ENCODE peak calls at places on chromosome 16, in nine cellular contexts. U, T, H, G, J, X, D, K and N are unnamed samples. For H3K9me3, the result is how much of the 10 kb centered on the place peaks cover.

GRCh38 chr16:67539271-67539670 is 10.6 kb downstream of the RIPOR1 start:
- DNase-seq in T (no peak), X (no peak), J (no peak), U (no peak), G (no peak), H (no peak), D (no peak), K (no peak), N (no peak)

GRCh38 chr16:50067290-50067853 is 1.6 kb downstream of the HEATR3 start:
- DNase-seq in K (peak), X (peak), H (no peak), G (no peak), D (no peak), U (no peak), T (peak), J (peak), N (peak)

GRCh38 chr16:65846210-65846602 is 520.3 kb upstream of the CDH5 start:
- DNase-seq in T (no peak), D (no peak), J (no peak), H (no peak), X (no peak), K (no peak), U (no peak), G (no peak), N (no peak)

GRCh38 chr16:50298591-50299507 is 32.5 kb downstream of the ADCY7 start:
- DNase-seq in X (peak), G (peak), D (peak), T (no peak), U (no peak), K (no peak), H (no peak), J (no peak), N (no peak)

GRCh38 chr16:49556252-49557069 is 182.9 kb downstream of the C16orf78 start:
- DNase-seq in J (peak), X (peak), T (peak), H (no peak), G (no peak), D (no peak), U (no peak), K (no peak), N (peak)

GRCh38 chr16:4115209-4115940 is 867 bp downstream of the ADCY9 start:
- DNase-seq in T (peak), D (peak), J (peak), U (peak), H (peak), K (peak), G (peak), X (peak), N (peak)

GRCh38 chr16:84502581-84502980 is 1.9 kb downstream of the MEAK7 start:
- DNase-seq in G (no peak), H (no peak), D (no peak), X (no peak), J (no peak), U (no peak), T (no peak), K (no peak), N (no peak)

GRCh38 chr16:89216315-89217137 is 977 bp upstream of the ZNF778 start:
- DNase-seq in X (peak), J (peak), U (peak), K (peak), T (peak), H (peak), D (peak), G (peak), N (peak)

DNA sequence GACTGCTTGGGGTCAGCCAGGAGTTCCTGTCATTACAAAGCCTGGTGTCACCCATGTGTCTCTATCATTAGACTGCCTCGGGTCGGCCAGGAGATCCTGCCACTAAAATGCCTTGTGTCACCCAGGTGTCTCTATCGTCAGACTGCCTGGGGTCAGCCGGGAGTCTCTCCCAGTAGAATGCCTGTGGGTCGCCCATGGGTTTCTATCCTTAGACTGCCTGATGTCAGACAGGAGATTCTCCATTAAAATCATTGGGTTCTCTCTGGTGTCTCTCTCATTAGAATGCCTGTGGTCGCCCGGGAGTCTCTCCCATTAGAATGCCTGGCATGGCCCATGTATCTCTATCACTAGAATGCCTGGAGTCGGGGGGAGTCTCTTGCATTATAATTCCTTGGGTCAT is 2231.0 kb downstream of the TP53TG3F start:
- DNase-seq in K (no peak), J (no peak), D (no peak), X (no peak), H (no peak), T (no peak), U (no peak), G (no peak), N (no peak)
- H3K9me3 ChIP-seq in K (under half), J (under half), D (under half), X (half or more), H (under half), T (under half), U (under half), G (under half), N (under half)

GRCh38 chr16:27386674-27387073 is 15.3 kb upstream of the IL21R start:
- DNase-seq in K (no peak), D (no peak), G (no peak), H (no peak), T (no peak), X (no peak), J (no peak), U (no peak), N (no peak)
- H3K9me3 ChIP-seq in K (under half), D (under half), G (under half), H (under half), T (under half), X (under half), J (under half), U (under half), N (under half)

DNA sequence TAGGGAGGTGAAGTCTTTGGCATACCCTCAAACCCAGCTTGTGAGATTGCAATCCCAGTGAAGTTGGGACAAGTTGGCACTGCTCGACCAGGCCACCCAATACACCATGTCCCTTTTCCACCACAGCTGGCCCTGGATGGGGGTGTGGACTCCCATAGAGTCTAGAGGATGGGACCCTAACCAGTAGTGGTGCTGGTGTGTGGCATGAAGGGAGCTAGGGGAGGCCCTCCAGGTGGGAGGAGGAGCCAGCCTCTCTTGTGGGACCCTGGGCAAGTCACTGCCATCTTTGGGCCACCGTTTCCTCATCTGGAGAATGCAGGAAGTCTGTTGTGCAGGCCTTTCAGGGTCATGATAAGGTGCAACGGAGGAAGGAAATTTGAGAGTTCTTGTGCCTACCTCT is 1854.9 kb downstream of the TP53TG3F start:
- DNase-seq in X (no peak), H (no peak), D (no peak), U (no peak), T (no peak), G (no peak), K (no peak), J (no peak), N (no peak)
- H3K9me3 ChIP-seq in X (half or more), H (under half), D (under half), U (under half), T (under half), G (under half), K (under half), J (under half), N (under half)

GRCh38 chr16:48329138-48329537 is 56.1 kb downstream of the SIAH1 start:
- DNase-seq in X (no peak), T (no peak), G (no peak), J (no peak), H (no peak), D (no peak), K (no peak), U (no peak), N (no peak)

GRCh38 chr16:48318630-48319029 is 66.6 kb downstream of the SIAH1 start:
- DNase-seq in X (peak), K (no peak), T (peak), U (no peak), G (no peak), H (no peak), D (no peak), J (no peak), N (no peak)

GRCh38 chr16:48321307-48322036 is 63.7 kb downstream of the SIAH1 start:
- DNase-seq in U (no peak), K (no peak), H (no peak), J (no peak), T (no peak), X (no peak), G (no peak), D (no peak), N (no peak)

GRCh38 chr16:48326937-48327336 is 58.3 kb downstream of the SIAH1 start:
- DNase-seq in J (no peak), U (no peak), K (no peak), D (no peak), X (no peak), T (no peak), H (no peak), G (no peak), N (no peak)

DNA sequence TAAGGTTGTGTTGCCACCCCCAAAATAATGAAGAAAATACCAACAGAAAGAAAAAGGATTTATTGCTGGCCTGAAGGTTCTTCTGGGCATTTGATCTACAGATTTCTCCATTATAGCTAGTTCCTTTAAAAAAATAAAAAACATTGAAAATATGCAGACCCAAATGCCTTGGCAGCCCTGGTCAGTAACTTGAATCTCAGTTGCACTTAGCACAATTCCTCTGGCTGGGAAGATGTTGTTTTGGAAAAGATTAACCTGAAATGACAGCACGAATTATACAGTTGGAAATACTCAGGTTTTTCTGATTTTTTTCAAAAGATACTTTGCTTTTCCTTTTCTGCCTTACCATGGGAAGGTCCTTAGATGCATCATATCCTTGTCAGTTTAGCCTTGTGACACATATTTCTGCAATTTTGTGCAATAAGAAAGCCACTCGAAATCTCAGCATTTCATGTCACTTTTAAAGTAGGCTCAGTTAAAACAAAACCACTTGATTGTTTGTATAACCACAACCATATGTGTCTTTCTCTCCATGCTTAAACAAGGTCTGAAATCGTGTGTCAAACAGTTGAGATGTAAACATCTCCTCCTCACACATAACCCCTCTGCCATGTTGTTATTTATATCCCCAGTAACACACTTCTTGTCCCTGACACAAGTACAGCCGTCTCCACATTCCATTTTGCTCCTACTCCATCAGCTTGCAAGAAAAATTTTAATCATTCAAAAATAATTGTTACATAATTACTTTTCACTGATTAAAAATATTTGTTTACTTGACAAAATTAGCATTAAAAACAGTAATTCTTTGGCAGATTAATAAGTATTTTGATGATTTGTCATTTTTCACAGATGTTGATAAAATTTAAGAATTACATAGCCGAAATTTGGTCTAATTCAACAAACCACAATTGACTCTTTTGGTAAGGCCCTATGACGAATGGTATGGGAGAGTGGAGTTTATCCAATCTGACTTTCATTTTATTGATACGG is 61.1 kb downstream of the SIAH1 start:
- DNase-seq in T (no peak), J (no peak), H (no peak), K (no peak), U (no peak), D (no peak), X (no peak), G (no peak), N (no peak)
- H3K9me3 ChIP-seq in T (under half), J (under half), H (under half), K (under half), U (under half), D (under half), X (under half), G (under half), N (under half)

GRCh38 chr16:35215287-35215686 is 1755.9 kb downstream of the TP53TG3F start:
- DNase-seq in G (no peak), U (no peak), H (no peak), K (no peak), X (no peak), D (no peak), T (no peak), J (no peak), N (no peak)
- H3K9me3 ChIP-seq in G (under half), U (under half), H (under half), K (under half), X (half or more), D (under half), T (under half), J (under half), N (under half)

DNA sequence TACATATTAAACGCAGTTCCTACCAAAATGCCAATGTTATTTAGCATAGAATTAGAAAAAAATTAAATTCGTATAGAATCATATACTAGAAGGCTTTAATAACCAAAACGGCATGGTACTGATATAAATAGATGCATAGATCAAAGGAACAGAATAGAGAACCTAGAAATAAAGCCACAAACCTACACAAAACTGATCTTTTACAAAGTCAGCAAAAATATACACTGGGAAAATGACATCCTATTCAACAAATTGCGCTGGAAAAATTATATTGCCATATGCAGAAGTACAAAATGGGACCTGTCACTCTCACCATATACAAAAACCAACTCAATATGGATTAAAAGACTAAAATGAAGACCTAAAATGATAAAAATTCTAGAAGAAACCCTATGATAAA is 1882.6 kb downstream of the TP53TG3F start:
- DNase-seq in X (no peak), J (no peak), G (no peak), D (no peak), T (no peak), K (no peak), U (no peak), H (no peak), N (no peak)
- H3K9me3 ChIP-seq in X (half or more), J (half or more), G (under half), D (under half), T (under half), K (under half), U (under half), H (under half), N (under half)

DNA sequence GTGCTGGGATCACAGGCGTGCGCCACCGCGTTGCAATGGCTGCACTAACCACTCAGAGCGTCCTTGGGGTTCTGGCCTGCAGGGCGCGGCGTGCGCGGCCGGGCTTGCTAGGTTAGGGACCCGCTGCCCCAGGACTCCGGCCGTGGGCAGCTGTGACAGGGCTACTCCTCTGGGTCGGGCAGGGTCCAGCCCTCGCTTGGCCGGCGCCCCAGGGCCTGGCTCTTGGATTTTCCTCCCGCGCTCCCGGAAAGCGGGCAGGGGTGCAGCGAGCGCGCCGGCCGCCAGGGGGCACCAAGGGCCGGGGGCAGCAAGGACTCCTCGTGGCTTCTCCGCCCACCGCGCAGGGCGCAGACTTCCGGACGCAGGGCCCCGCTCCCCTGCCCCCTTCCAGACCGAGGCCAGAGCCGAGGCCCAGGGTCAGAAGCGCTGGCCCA is 489 bp downstream of the TLE7 start:
- DNase-seq in K (peak), D (no peak), G (no peak), T (no peak), U (no peak), X (peak), H (no peak), J (no peak), N (no peak)
- H3K9me3 ChIP-seq in K (under half), D (under half), G (under half), T (under half), U (under half), X (under half), H (under half), J (under half), N (under half)

DNA sequence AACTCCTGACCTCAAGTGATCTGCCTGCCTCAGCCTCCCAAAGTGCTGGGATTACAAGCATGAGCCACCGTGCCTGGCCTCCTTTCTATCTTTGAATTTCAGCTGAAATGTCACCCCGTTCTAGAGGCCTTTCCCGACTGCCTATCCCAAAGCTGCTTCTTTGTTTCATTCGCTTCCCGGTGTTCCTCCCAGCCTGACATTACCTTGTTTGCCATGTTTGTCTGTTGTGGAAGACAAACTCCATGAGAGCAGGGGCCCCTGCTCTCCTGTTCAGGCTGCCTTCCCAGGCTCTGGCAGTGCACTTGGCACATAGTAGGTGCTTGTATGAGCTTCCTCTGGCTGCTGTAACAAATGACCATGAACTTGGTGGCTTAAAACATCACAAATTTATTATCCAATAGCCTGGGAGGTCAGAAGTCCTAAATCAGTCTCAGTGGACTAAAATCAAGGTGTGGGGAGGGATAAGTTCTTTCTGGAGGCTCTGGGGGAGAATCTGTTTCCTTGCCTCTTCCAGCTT is 2.6 kb upstream of the CCL22 start:
- DNase-seq in T (no peak), D (no peak), U (no peak), J (no peak), H (no peak), K (no peak), G (no peak), X (no peak), N (no peak)
- H3K9me3 ChIP-seq in T (under half), D (under half), U (under half), J (under half), H (under half), K (under half), G (under half), X (under half), N (under half)

GRCh38 chr16:31916056-31916488 is 42.5 kb downstream of the ZNF267 start:
- DNase-seq in J (no peak), G (no peak), K (no peak), H (no peak), X (no peak), T (no peak), D (no peak), U (no peak), N (no peak)
- H3K9me3 ChIP-seq in J (half or more), G (half or more), K (under half), H (under half), X (half or more), T (under half), D (under half), U (under half), N (half or more)